ENCODE peak calls at places on chromosome 19, in five cellular contexts. Y, S, J, M and F are unnamed samples.

GRCh38 chr19:43651758-43652545 is 12.3 kb upstream of the CADM4 start:
- DNase-seq in M (peak), Y (no peak), J (peak), S (no peak), F (peak)

GRCh38 chr19:55600336-55601028 is 394 bp downstream of the ZNF524 start:
- DNase-seq in S (no peak), M (peak), J (peak), Y (peak), F (peak)

GRCh38 chr19:1252221-1252817 is 3.9 kb downstream of the MIDN start:
- DNase-seq in J (peak), Y (no peak), S (peak), M (peak), F (peak)

GRCh38 chr19:58577581-58578429 is 4.7 kb upstream of the MZF1 start:
- DNase-seq in Y (no peak), M (no peak), J (no peak), S (no peak), F (no peak)

GRCh38 chr19:13195678-13196077 is 45.5 kb downstream of the IER2 start:
- DNase-seq in S (peak), Y (no peak), J (no peak), M (peak), F (no peak)

GRCh38 chr19:10431943-10432735 is 11.8 kb downstream of the PDE4A start:
- DNase-seq in J (no peak), Y (no peak), S (peak), M (no peak), F (no peak)

GRCh38 chr19:46728693-46729339 is 11.9 kb upstream of the PRKD2 start:
- DNase-seq in M (peak), Y (peak), J (peak), S (peak), F (peak)

GRCh38 chr19:44746946-44747738 is 1.4 kb upstream of the BCL3 start:
- DNase-seq in Y (peak), M (peak), S (peak), J (peak), F (peak)

GRCh38 chr19:58317481-58318072 is 9.2 kb upstream of the ZSCAN22 start:
- DNase-seq in J (no peak), S (no peak), Y (peak), M (no peak), F (peak)

GRCh38 chr19:20422616-20423205 is 142.9 kb downstream of the ZNF737 start:
- DNase-seq in Y (peak), S (no peak), J (peak), M (no peak), F (no peak)

GRCh38 chr19:33436360-33437345 is 63.1 kb downstream of the CEBPG start:
- DNase-seq in J (no peak), Y (no peak), M (no peak), S (no peak), F (no peak)

GRCh38 chr19:1259206-1259872 is 9.8 kb upstream of the CIRBP start:
- DNase-seq in Y (no peak), M (peak), J (no peak), S (peak), F (no peak)